ENCODE peak calls at places on chromosomes 5 and 9, in six cellular contexts. H is A549, V is brain microvascular endothelial cell, Y is suprapubic skin, O is body of pancreas, E is esophagus muscularis mucosa. C is an unnamed sample.

GRCh38 chr9:90112791-90113190 is 508.0 kb downstream of the GADD45G start:
- DNase-seq in H (no peak), V (peak), Y (no peak), O (no peak), E (no peak), C (no peak)

GRCh38 chr5:73298251-73299016 is 125.4 kb downstream of the TMEM174 start:
- DNase-seq in H (no peak), V (no peak), Y (no peak), O (no peak), E (no peak), C (peak)

GRCh38 chr9:36194326-36195000 is 3.7 kb downstream of the CLTA start:
- DNase-seq in H (no peak), V (no peak), Y (no peak), O (no peak), E (no peak), C (peak)

GRCh38 chr5:10546186-10546585 is 17.7 kb upstream of the ANKRD33B start:
- DNase-seq in H (no peak), V (no peak), Y (peak), O (no peak), E (no peak), C (no peak)

GRCh38 chr9:38294130-38294529 is 98.4 kb upstream of the ALDH1B1 start:
- DNase-seq in H (no peak), V (no peak), Y (no peak), O (no peak), E (no peak), C (no peak)

GRCh38 chr5:75021229-75021628 is 31.1 kb downstream of the GCNT4 start:
- DNase-seq in H (no peak), V (no peak), Y (no peak), O (peak), E (peak), C (no peak)

GRCh38 chr5:150428106-150428876 is 15.6 kb upstream of the CD74 start:
- DNase-seq in H (no peak), V (peak), Y (peak), O (peak), E (no peak), C (peak)

GRCh38 chr5:137022043-137022442 is 477.1 kb downstream of the SPOCK1 start:
- DNase-seq in H (no peak), V (no peak), Y (no peak), O (no peak), E (peak), C (no peak)

GRCh38 chr9:110835404-110835803 is 166.8 kb downstream of the MUSK start:
- DNase-seq in H (peak), V (peak), Y (no peak), O (no peak), E (no peak), C (peak)

GRCh38 chr9:135219676-135220600 is 132.5 kb downstream of the OLFM1 start:
- DNase-seq in H (no peak), V (no peak), Y (peak), O (peak), E (no peak), C (no peak)

GRCh38 chr5:159317849-159318248 is 12.4 kb downstream of the IL12B start:
- DNase-seq in H (no peak), V (no peak), Y (no peak), O (no peak), E (no peak), C (no peak)

GRCh38 chr5:147743686-147744332 is 38.7 kb downstream of the JAKMIP2 start:
- DNase-seq in H (no peak), V (no peak), Y (no peak), O (peak), E (no peak), C (no peak)

GRCh38 chr5:17154211-17154996 is 63.0 kb upstream of the BASP1 start:
- DNase-seq in H (peak), V (peak), Y (no peak), O (no peak), E (no peak), C (peak)

GRCh38 chr5:180775624-180776023 is 27.0 kb downstream of the MGAT1 start:
- DNase-seq in H (no peak), V (no peak), Y (no peak), O (no peak), E (no peak), C (no peak)

GRCh38 chr9:134966270-134966669 is 48.6 kb upstream of the FCN1 start:
- DNase-seq in H (no peak), V (no peak), Y (peak), O (no peak), E (no peak), C (no peak)

GRCh38 chr9:124761710-124762109 is 9.4 kb downstream of the NR6A1 start:
- DNase-seq in H (no peak), V (no peak), Y (no peak), O (no peak), E (no peak), C (no peak)

GRCh38 chr5:86861514-86861913 is 243.8 kb downstream of the COX7C start:
- DNase-seq in H (no peak), V (no peak), Y (no peak), O (no peak), E (no peak), C (no peak)

GRCh38 chr9:32644698-32645097 is 9.2 kb upstream of the TAF1L start:
- DNase-seq in H (peak), V (peak), Y (no peak), O (no peak), E (no peak), C (peak)

GRCh38 chr9:93096131-93096802 is at the start of gene CARD19:
- DNase-seq in H (peak), V (no peak), Y (peak), O (peak), E (no peak), C (peak)

GRCh38 chr5:131747180-131748105 is 49.4 kb downstream of the FNIP1 start:
- DNase-seq in H (no peak), V (peak), Y (no peak), O (no peak), E (no peak), C (peak)

GRCh38 chr5:146851133-146851532 is 27.4 kb downstream of the PPP2R2B start:
- DNase-seq in H (no peak), V (no peak), Y (no peak), O (no peak), E (no peak), C (no peak)

GRCh38 chr5:25489834-25490538 is 845.2 kb upstream of the CDH10 start:
- DNase-seq in H (peak), V (no peak), Y (no peak), O (no peak), E (no peak), C (peak)

GRCh38 chr9:34256104-34256503 is 73.0 kb downstream of the KIF24 start:
- DNase-seq in H (no peak), V (no peak), Y (no peak), O (no peak), E (no peak), C (no peak)

GRCh38 chr5:32172908-32173393 is 1.2 kb downstream of the GOLPH3 start:
- DNase-seq in H (no peak), V (no peak), Y (no peak), O (no peak), E (no peak), C (peak)

GRCh38 chr5:32174011-32174866 is at the start of gene GOLPH3:
- DNase-seq in H (peak), V (peak), Y (peak), O (peak), E (peak), C (peak)

GRCh38 chr5:32168460-32169033 is 5.6 kb downstream of the GOLPH3 start:
- DNase-seq in H (no peak), V (no peak), Y (no peak), O (no peak), E (no peak), C (no peak)

GRCh38 chr5:32173394-32174010 is 617 bp downstream of the GOLPH3 start:
- DNase-seq in H (peak), V (no peak), Y (peak), O (peak), E (no peak), C (no peak)

DNA sequence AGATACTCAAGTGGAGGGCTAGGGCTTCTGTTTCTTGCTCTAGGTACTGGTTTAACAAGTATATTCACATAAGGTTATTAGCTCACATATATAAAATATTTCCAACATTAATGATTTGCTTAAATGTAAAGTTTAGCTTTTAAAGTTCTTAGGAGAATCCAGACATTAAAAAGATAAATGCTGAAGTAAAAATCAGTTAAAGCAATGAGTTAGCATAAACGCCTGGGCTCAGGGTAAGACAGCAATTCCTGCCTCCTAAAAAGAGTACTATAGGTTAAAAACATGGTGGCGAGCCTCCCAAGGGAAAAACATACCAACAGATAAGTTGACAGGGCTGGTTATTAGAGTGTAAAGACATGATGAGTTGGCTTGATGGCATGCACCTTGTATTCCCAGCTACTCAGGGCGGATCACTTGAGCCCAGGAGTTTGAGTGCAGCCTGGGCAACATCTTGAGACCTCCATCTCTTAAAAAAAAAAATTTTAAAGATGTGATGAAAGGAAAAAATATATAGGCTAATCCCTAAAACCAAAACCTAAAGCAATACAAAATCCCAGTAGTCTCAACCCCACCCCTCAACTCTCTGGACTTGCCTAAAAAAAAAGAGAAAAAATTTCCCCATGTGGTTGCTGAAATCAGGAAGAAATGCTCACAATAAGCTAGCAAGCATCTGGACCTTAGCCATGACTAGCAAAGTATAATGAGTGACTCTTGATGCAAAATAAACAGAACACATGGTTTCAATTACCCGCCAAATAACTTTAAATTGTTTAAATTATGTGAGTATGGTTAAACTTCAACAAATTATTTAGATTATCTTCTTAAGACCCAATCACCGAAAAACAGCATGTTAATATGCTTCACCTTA is 3.6 kb downstream of the GOLPH3 start:
- DNase-seq in H (peak), V (peak), Y (no peak), O (no peak), E (no peak), C (peak)
- H3K4me3 ChIP-seq in H (no peak), V (no peak), Y (peak), O (no peak), E (peak), C (no peak)

GRCh38 chr9:112945620-112946208 is 55.0 kb upstream of the SLC46A2 start:
- DNase-seq in H (peak), V (no peak), Y (no peak), O (no peak), E (no peak), C (no peak)
- TF ChIP-seq CTCF in H (no peak), V (peak), Y (no peak), O (no peak), E (no peak), C (peak)

DNA sequence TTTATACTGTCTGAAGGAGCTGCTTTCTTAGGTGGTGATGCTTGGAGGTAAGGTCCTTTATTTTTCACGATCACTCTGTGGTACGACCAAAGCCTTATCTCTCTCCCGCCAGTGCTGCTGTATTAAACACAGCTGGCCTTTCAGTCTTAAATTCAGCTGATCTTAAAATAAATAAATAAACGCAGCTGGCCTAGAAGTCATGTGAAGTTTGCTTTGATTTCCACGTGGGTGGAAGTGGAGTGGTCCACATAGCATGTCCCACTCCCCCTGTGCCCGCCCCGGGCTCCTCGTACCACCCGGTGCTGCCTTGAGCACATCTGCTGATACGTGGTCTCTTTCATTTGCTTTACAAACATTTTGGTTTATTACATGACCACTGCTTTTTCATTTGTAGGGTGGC is 260.4 kb downstream of the FANCC start:
- DNase-seq in H (no peak), V (peak), Y (no peak), O (no peak), E (no peak), C (peak)
- H3K4me3 ChIP-seq in H (peak), V (no peak), Y (peak), O (no peak), E (peak), C (no peak)

DNA sequence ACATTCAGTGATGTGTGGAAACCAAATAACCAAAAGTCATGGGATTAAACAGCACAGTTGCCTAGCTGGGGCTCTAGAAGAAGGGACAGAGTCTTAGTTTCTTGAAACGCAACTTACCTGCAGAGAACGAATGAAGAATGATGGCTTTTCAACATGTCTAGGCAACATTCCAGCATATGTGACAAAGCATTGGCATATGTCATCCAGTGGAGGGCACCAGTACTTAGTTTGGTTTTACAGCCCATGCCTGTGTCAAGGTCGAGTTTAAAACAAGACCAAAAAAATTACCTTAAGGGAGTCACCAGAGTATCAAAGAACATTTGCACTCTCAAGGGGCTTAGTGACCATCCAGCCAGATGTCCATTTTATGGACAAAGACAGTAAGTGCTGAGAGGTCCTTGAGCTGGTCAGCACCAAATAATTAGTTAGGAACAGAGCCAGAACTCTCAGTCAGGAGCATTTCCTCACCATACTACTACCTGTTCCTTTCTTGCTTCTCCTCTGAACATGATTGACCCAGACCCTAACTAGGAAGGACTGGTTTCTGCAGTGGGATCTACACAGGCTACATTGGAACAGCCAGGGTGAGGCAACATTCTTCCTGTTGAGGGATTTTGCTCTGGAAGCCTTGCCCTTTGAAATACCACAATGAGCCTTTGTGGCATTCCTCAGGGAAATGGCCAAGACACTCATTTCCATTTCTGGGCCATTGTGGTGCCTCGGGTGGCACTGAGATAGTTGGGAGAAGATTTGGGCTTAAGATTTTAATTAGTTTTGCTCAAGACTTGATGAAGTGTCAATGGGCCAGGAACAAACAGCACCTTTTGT is 75.4 kb upstream of the ANKH start:
- DNase-seq in H (peak), V (no peak), Y (no peak), O (peak), E (no peak), C (no peak)
- TF ChIP-seq CTCF in H (peak), V (peak), Y (no peak), O (no peak), E (peak), C (peak)